ENCODE peak calls at places on chromosomes 11 and 22, in four cellular contexts. W is K562, B is H1, M is heart left ventricle. Q is an unnamed sample.

GRCh38 chr11:12167098-12167999 is 57.0 kb downstream of the MICAL2 start:
- DNase-seq in W (peak), M (peak), B (no peak), Q (peak)

GRCh38 chr11:9574806-9575530 is 1.5 kb downstream of the WEE1 start:
- DNase-seq in M (peak), B (peak), W (peak), Q (peak)

GRCh38 chr11:75428301-75428724 is 4.7 kb downstream of the KLHL35 start:
- DNase-seq in W (no peak), M (peak), B (no peak), Q (peak)

GRCh38 chr11:127766734-127767133 is 766.2 kb upstream of the KIRREL3 start:
- DNase-seq in B (no peak), M (no peak), W (no peak), Q (no peak)

GRCh38 chr11:8006349-8006977 is 19.3 kb downstream of the EIF3F start:
- DNase-seq in B (peak), W (peak), M (peak), Q (peak)

GRCh38 chr22:30400159-30400558 is 3.3 kb downstream of the SEC14L2 start:
- DNase-seq in M (no peak), W (no peak), B (no peak), Q (no peak)

GRCh38 chr11:123973816-123974215 is 3.8 kb downstream of the OR10S1 start:
- DNase-seq in B (no peak), W (no peak), M (no peak), Q (no peak)

GRCh38 chr11:128482512-128483191 is 104.7 kb downstream of the ETS1 start:
- DNase-seq in B (no peak), W (no peak), M (no peak), Q (no peak)

GRCh38 chr11:17387811-17388210 is 648 bp downstream of the KCNJ11 start:
- DNase-seq in B (no peak), W (no peak), M (no peak), Q (peak)

GRCh38 chr11:26931248-26931631 is 62.7 kb upstream of the FIBIN start:
- DNase-seq in M (peak), W (no peak), B (no peak), Q (peak)

GRCh38 chr11:113201055-113201818 is 113.1 kb upstream of the TTC12 start:
- DNase-seq in B (no peak), W (no peak), M (no peak), Q (no peak)

GRCh38 chr11:1333860-1334259 is 24.4 kb upstream of the TOLLIP start:
- DNase-seq in B (no peak), M (no peak), W (no peak), Q (no peak)

GRCh38 chr11:44519989-44520737 is 45.3 kb upstream of the CD82 start:
- DNase-seq in B (no peak), M (peak), W (no peak), Q (no peak)

GRCh38 chr11:74325649-74326645 is 14.5 kb upstream of the P4HA3 start:
- DNase-seq in W (no peak), B (no peak), M (peak), Q (no peak)

GRCh38 chr11:112795896-112796686 is 165.1 kb upstream of the NCAM1 start:
- DNase-seq in B (no peak), W (no peak), M (no peak), Q (no peak)

GRCh38 chr11:74442601-74443000 is 24.7 kb downstream of the KCNE3 start:
- DNase-seq in B (no peak), W (no peak), M (no peak), Q (no peak)

GRCh38 chr11:67006029-67006884 is 16.7 kb upstream of the SYT12 start:
- DNase-seq in B (peak), M (no peak), W (peak), Q (peak)

GRCh38 chr11:128549256-128549944 is 38.0 kb downstream of the ETS1 start:
- DNase-seq in M (peak), W (no peak), B (peak), Q (no peak)

GRCh38 chr22:25970348-25970995 is 198.8 kb upstream of the SEZ6L start:
- DNase-seq in M (peak), W (no peak), B (no peak), Q (no peak)

GRCh38 chr22:19817561-19818263 is 37.0 kb downstream of the GNB1L start:
- DNase-seq in W (no peak), B (peak), M (no peak), Q (no peak)

GRCh38 chr11:62410972-62411371 is 7.9 kb upstream of the SCGB1A1 start:
- DNase-seq in W (no peak), B (no peak), M (no peak), Q (no peak)

GRCh38 chr11:35978891-35979290 is 35.0 kb downstream of the LDLRAD3 start:
- DNase-seq in M (no peak), W (no peak), B (no peak), Q (no peak)

GRCh38 chr22:30922151-30922611 is 46.4 kb downstream of the MORC2 start:
- DNase-seq in M (peak), W (no peak), B (no peak), Q (peak)

GRCh38 chr11:118933486-118933885 is 7.8 kb upstream of the BCL9L start:
- DNase-seq in W (no peak), M (no peak), B (no peak), Q (no peak)

GRCh38 chr11:29343465-29344333 is 673.1 kb downstream of the KCNA4 start:
- DNase-seq in M (peak), B (peak), W (peak), Q (peak)

GRCh38 chr11:77506857-77507256 is 33.0 kb upstream of the PAK1 start:
- DNase-seq in B (no peak), W (peak), M (no peak), Q (peak)
- TF ChIP-seq POLR2A in B (no peak), W (no peak), M (no peak), Q (no peak)

DNA sequence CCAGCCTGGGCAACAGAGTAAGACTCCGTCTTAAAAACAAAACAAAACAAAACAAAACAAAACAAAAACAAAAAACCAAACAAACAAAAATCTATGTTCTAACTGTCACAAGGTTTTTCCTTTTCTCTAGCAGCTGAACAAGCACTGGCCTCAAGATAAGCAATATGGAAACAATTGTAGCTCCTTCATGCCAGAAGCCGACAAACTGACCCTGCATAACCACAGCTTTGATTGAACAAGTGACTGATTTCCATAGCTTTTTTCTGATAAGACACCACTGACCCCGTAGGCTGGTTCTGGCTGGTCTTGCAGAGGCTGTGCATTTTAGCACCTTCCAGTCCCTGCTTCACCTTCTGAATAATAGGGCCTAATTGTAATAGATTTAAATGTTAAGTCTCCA is 49.5 kb downstream of the CNTF start:
- DNase-seq in W (no peak), B (no peak), M (no peak), Q (no peak)
- TF ChIP-seq POLR2A in W (no peak), B (no peak), M (no peak), Q (no peak)

GRCh38 chr11:2893935-2894334 is 8.4 kb upstream of the CDKN1C start:
- DNase-seq in W (no peak), M (no peak), B (no peak), Q (no peak)

GRCh38 chr11:2891291-2891690 is 5.7 kb upstream of the CDKN1C start:
- DNase-seq in W (peak), B (peak), M (no peak), Q (no peak)

GRCh38 chr11:2893021-2893528 is 7.5 kb upstream of the CDKN1C start:
- DNase-seq in W (no peak), B (no peak), M (no peak), Q (no peak)

GRCh38 chr11:2891901-2892214 is 6.3 kb upstream of the CDKN1C start:
- DNase-seq in W (no peak), B (no peak), M (peak), Q (no peak)

DNA sequence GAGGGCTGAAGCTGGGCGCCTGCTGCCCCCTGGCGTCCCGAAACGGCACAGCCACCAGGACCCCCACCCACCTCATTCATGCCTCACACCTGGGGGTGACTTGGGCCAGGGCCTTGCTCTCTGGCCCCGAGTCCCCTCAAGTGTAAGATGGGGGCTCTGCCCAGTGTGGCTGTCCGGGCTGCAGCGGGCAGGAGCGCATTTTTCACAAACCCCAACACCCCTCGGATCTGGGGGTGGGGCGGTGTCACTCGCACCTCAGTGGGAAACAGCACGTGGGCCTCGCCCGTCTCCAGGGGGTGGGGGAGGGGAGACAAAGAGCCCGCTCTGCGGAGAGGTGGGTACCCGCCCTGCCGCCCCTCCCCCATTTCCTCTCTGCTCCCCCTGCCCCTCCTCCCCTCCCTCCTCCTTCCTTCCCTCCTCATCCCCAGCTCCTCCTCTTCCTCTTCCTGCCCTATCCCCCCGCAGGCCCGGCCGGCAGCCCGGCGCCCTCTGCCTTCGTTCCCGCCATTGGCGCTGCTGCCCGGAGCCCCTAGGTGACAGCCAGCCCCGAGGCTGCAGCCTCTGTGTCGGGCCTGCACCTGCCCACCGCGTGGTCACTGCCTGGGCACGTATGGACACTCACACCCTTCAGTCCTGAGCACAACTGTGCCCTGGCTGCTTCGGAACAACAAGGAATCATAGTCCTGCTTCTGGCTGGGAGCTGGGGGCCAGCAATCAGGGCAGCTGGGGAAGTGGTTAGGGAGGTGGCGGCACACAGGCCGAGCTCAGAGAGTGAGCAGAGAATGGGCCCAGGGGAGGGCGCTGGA is 6.8 kb upstream of the CDKN1C start:
- DNase-seq in M (peak), W (peak), B (peak), Q (peak)
- TF ChIP-seq POLR2A in M (no peak), W (peak), B (no peak), Q (no peak)

GRCh38 chr22:37563153-37564081 is 3.1 kb downstream of the CDC42EP1 start:
- DNase-seq in W (peak), M (no peak), B (no peak), Q (no peak)
- TF ChIP-seq POLR2A in W (no peak), M (no peak), B (no peak), Q (no peak)

DNA sequence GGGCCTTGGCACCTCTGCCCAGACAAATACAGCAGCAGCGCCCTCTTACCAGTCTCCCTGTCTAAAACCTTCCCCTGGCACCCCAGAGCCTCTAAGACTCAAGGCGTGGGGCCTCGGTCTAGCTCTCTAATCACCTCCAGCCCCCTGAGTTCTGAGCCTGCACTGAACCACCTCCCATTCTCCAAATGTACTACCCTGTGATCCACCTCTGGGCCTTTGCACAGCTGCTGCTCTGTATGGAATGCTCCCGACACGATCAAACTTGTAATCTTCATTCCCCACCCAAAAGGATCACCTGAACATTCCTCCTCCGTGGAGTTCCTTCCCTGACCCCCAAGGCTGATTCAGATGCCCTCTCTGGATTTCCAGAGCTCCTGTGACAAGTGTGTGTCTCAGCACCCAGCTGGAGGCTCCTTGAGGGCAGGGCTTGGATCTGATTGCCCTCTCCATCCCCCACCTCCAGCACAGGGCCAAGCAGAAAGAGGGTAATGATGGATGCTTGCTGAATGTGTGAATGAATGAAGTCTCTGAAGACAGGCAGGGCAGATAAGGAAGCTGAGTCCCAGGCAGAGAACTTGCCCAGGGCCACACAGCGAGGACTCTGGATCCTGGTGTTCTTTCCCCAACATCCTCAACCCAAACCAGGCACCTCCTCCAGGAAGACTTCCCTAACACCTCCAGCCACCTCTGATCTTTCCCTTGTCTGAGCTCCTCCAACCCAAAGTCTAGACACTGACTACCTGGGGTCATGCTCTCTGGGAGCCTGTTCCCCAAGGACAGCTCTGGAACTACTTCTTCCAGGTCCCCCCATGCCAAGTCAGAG is 18.3 kb downstream of the STARD10 start:
- DNase-seq in B (no peak), W (no peak), M (no peak), Q (no peak)
- TF ChIP-seq POLR2A in B (no peak), W (no peak), M (no peak), Q (no peak)

DNA sequence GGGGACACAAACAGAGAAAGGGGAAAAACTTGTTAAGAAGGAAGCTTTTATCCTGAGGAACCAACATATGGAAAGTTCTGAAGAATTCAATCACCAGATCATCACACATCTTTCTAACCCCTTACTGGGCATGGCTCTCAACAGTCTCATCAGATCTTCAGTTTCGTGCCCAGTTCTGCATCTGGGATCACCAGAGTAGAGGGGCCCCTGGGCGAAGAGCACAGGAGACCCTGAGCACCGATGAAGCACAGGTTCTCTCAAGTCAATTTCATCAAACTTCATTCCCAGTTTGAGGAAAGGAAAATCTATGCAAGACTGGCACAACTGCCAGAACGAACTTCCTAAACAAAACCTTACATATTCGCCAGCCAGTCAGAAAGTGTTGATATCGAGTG is 8.5 kb upstream of the PYGM start:
- DNase-seq in M (no peak), B (no peak), W (no peak), Q (no peak)
- TF ChIP-seq POLR2A in M (no peak), B (no peak), W (no peak), Q (peak)

GRCh38 chr22:37804886-37805857 is 2.6 kb upstream of the GCAT start:
- DNase-seq in M (peak), W (no peak), B (peak), Q (peak)
- TF ChIP-seq POLR2A in M (no peak), W (no peak), B (peak), Q (peak)

GRCh38 chr22:24028533-24028932 is 17.4 kb downstream of the CABIN1 start:
- DNase-seq in B (no peak), W (no peak), M (no peak), Q (no peak)
- TF ChIP-seq POLR2A in B (no peak), W (no peak), M (no peak), Q (no peak)

DNA sequence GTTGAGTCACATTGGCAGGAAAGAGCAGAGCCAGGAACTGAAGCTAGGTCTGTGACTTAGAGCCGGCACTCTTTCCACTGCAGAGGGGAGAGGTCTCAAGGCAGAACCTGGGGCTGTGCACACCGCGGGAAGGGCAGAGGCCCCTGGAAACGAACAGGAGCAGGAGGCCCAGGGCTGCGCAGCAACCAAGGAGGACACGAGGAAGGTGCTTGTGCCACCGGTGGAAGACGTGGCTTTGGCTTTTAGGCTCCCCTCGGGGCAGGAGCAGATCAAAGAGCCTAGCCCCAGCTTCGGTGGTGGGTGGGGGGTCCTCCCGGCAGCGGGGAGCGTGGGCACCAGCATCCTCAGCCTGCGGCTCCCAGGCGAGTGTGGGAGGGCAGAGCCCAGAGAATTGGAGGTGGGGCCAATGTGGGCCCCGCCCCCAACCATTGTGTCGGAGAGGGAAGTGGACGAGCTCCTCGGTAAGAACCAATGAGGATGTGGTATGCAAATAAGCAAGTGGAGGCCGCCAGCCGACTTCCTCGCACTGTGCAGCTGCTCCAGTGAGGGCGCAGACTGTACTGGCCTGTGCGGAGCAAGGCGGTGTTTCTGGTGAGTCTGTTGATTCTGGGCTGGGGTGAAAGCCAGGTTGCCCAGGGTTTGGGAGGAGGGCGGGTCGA is at the start of gene CCDC116:
- DNase-seq in M (no peak), W (peak), B (peak), Q (peak)
- TF ChIP-seq POLR2A in M (no peak), W (no peak), B (no peak), Q (no peak)

Q was measured in erythroblast.